ENCODE peak calls at places on chromosomes 5 and 9, in four cellular contexts. H, J, E and M are unnamed samples.

GRCh38 chr5:21810737-21811316 is 1042.3 kb downstream of the CDH12 start:
- DNase-seq in H (peak), J (peak), E (peak), M (peak)

GRCh38 chr5:112795944-112796678 is 58.4 kb downstream of the APC start:
- DNase-seq in H (no peak), J (no peak), E (peak), M (peak)

GRCh38 chr5:169162407-169162806 is 138.5 kb downstream of the SLIT3 start:
- DNase-seq in H (no peak), J (peak), E (no peak), M (no peak)

GRCh38 chr9:96494215-96494800 is 44.3 kb downstream of the HABP4 start:
- DNase-seq in H (no peak), J (no peak), E (no peak), M (no peak)

GRCh38 chr9:91426123-91426745 is 2.6 kb upstream of the NFIL3 start:
- DNase-seq in H (no peak), J (peak), E (peak), M (peak)

GRCh38 chr5:428754-429452 is 14.1 kb upstream of the EXOC3 start:
- DNase-seq in H (no peak), J (no peak), E (no peak), M (no peak)

GRCh38 chr9:79195904-79196303 is 375.9 kb upstream of the TLE4 start:
- DNase-seq in H (no peak), J (peak), E (no peak), M (no peak)

GRCh38 chr5:176609724-176610429 is at the start of gene GPRIN1:
- DNase-seq in H (peak), J (peak), E (peak), M (peak)

GRCh38 chr5:150122536-150123481 is 32.8 kb downstream of the PDGFRB start:
- DNase-seq in H (no peak), J (no peak), E (no peak), M (no peak)